ENCODE peak calls at places on chromosomes 7 and 10, in five cellular contexts. One of them, this sample, is unnamed.

GRCh38 chr7:140010194-140010895 is 52.4 kb downstream of the PARP12 start:
- DNase-seq in RWPE1: no peak
- DNase-seq in bronchial epithelial cell: no peak
- DNase-seq in choroid plexus epithelial cell: no peak
- DNase-seq in spleen: peak
- DNase-seq in this sample: no peak

GRCh38 chr7:33901199-33901598 is 4.1 kb upstream of the BMPER start:
- DNase-seq in RWPE1: no peak
- DNase-seq in bronchial epithelial cell: peak
- DNase-seq in choroid plexus epithelial cell: no peak
- DNase-seq in spleen: no peak
- DNase-seq in this sample: no peak

GRCh38 chr7:138886501-138886917 is 88.5 kb upstream of the ATP6V0A4 start:
- DNase-seq in RWPE1: peak
- DNase-seq in bronchial epithelial cell: peak
- DNase-seq in choroid plexus epithelial cell: peak
- DNase-seq in spleen: no peak
- DNase-seq in this sample: peak

GRCh38 chr10:111209666-111210065 is 132.8 kb downstream of the ADRA2A start:
- DNase-seq in RWPE1: no peak
- DNase-seq in bronchial epithelial cell: no peak
- DNase-seq in choroid plexus epithelial cell: no peak
- DNase-seq in spleen: no peak
- DNase-seq in this sample: no peak

GRCh38 chr10:77320852-77321496 is 316.6 kb downstream of the KCNMA1 start:
- DNase-seq in RWPE1: no peak
- DNase-seq in bronchial epithelial cell: peak
- DNase-seq in choroid plexus epithelial cell: peak
- DNase-seq in spleen: no peak
- DNase-seq in this sample: no peak

GRCh38 chr7:111730476-111731300 is 168.4 kb upstream of the IMMP2L start:
- DNase-seq in RWPE1: no peak
- DNase-seq in bronchial epithelial cell: peak
- DNase-seq in choroid plexus epithelial cell: peak
- DNase-seq in spleen: no peak
- DNase-seq in this sample: peak

GRCh38 chr7:156783864-156784263 is 109.1 kb downstream of the LMBR1 start:
- DNase-seq in RWPE1: no peak
- DNase-seq in bronchial epithelial cell: no peak
- DNase-seq in choroid plexus epithelial cell: peak
- DNase-seq in spleen: no peak
- DNase-seq in this sample: no peak

GRCh38 chr10:52879181-52879607 is 106.6 kb upstream of the MBL2 start:
- DNase-seq in RWPE1: peak
- DNase-seq in bronchial epithelial cell: peak
- DNase-seq in choroid plexus epithelial cell: peak
- DNase-seq in spleen: no peak
- DNase-seq in this sample: no peak

This sample was measured in A549.